ENCODE peak calls at places on chromosomes 1 and 21, in nine cellular contexts. F, A, Q, S, X, J, Y, L and C are unnamed samples.

GRCh38 chr1:159338018-159338417 is 35.9 kb downstream of the FCER1A start:
- DNase-seq in F (no peak), A (no peak), Y (no peak), L (no peak), Q (no peak), S (no peak), X (no peak), J (no peak), C (no peak)

GRCh38 chr1:234609528-234610042 is 393 bp downstream of the IRF2BP2 start:
- DNase-seq in Q (no peak), Y (no peak), J (no peak), S (no peak), L (no peak), X (no peak), A (no peak), F (no peak), C (no peak)

GRCh38 chr1:226662704-226663326 is 76.3 kb downstream of the ITPKB start:
- DNase-seq in A (peak), J (peak), Q (peak), F (peak), S (peak), Y (peak), X (peak), L (peak), C (no peak)

GRCh38 chr1:31633117-31633516 is 11.6 kb downstream of the PEF1 start:
- DNase-seq in X (peak), A (peak), S (no peak), J (no peak), F (peak), Y (peak), Q (peak), L (no peak), C (no peak)

GRCh38 chr21:32991299-32991850 is 34.4 kb upstream of the OLIG2 start:
- DNase-seq in J (no peak), F (no peak), A (no peak), Q (no peak), Y (no peak), X (no peak), S (no peak), L (no peak), C (no peak)

GRCh38 chr1:225834417-225835329 is 24.7 kb downstream of the EPHX1 start:
- DNase-seq in X (no peak), F (peak), J (no peak), Y (peak), Q (no peak), S (peak), A (peak), L (no peak), C (peak)

GRCh38 chr1:156705321-156705917 is at the start of gene CRABP2:
- DNase-seq in F (peak), Q (peak), L (no peak), J (no peak), A (peak), S (peak), Y (no peak), X (peak), C (no peak)

GRCh38 chr1:203593723-203594122 is 32.9 kb upstream of the ATP2B4 start:
- DNase-seq in S (no peak), L (peak), J (no peak), Q (peak), Y (peak), F (no peak), A (no peak), X (peak), C (no peak)

GRCh38 chr1:163361123-163361934 is 39.6 kb downstream of the NUF2 start:
- DNase-seq in L (peak), Q (peak), X (no peak), F (peak), S (peak), Y (no peak), A (peak), J (no peak), C (no peak)

GRCh38 chr21:44929799-44930542 is 9.3 kb upstream of the ITGB2 start:
- DNase-seq in X (no peak), J (no peak), L (no peak), A (no peak), Q (no peak), F (no peak), S (no peak), Y (no peak), C (no peak)

GRCh38 chr1:78254517-78254916 is 208.8 kb downstream of the GIPC2 start:
- DNase-seq in L (peak), F (peak), Y (no peak), J (no peak), X (no peak), Q (peak), S (peak), A (peak), C (peak)

GRCh38 chr1:170545476-170545875 is 13.5 kb downstream of the GORAB start:
- DNase-seq in F (peak), J (no peak), X (no peak), L (peak), Y (no peak), Q (peak), A (peak), S (peak), C (no peak)

GRCh38 chr1:173717238-173717637 is 2.5 kb downstream of the KLHL20 start:
- DNase-seq in J (no peak), F (no peak), L (no peak), A (peak), S (peak), Q (no peak), Y (no peak), X (no peak), C (no peak)

GRCh38 chr21:18840239-18840638 is 436.7 kb upstream of the TMPRSS15 start:
- DNase-seq in Y (no peak), Q (peak), L (no peak), X (no peak), S (no peak), F (no peak), A (no peak), J (no peak), C (peak)

GRCh38 chr1:243455760-243456651 is 200.2 kb downstream of the SDCCAG8 start:
- DNase-seq in L (no peak), Y (no peak), S (no peak), A (no peak), J (no peak), Q (no peak), X (no peak), F (no peak), C (no peak)

GRCh38 chr1:30600258-30600657 is 123.1 kb downstream of the MATN1 start:
- DNase-seq in Q (no peak), J (no peak), Y (no peak), A (no peak), X (no peak), S (no peak), L (no peak), F (no peak), C (no peak)

GRCh38 chr1:115069626-115070308 is 19.5 kb downstream of the TSPAN2 start:
- DNase-seq in J (no peak), S (peak), A (peak), L (peak), Y (no peak), F (no peak), X (no peak), Q (peak), C (no peak)

GRCh38 chr1:190244406-190244805 is 233.3 kb downstream of the BRINP3 start:
- DNase-seq in F (no peak), J (no peak), A (no peak), S (no peak), L (no peak), Y (no peak), X (no peak), Q (no peak), C (no peak)

GRCh38 chr21:43632373-43632905 is 26.8 kb downstream of the HSF2BP start:
- DNase-seq in Q (no peak), X (no peak), L (no peak), F (no peak), J (no peak), Y (no peak), S (no peak), A (no peak), C (no peak)

GRCh38 chr1:20095564-20096434 is 23.5 kb downstream of the PLA2G2D start:
- DNase-seq in Q (peak), F (no peak), Y (no peak), A (no peak), X (no peak), L (no peak), S (no peak), J (no peak), C (no peak)

GRCh38 chr1:119038363-119038762 is 50.2 kb upstream of the TBX15 start:
- DNase-seq in L (no peak), F (no peak), J (no peak), Q (no peak), A (no peak), X (no peak), Y (no peak), S (no peak), C (no peak)

GRCh38 chr1:172724746-172725613 is 66.1 kb downstream of the FASLG start:
- DNase-seq in L (no peak), S (no peak), F (no peak), X (no peak), Q (no peak), Y (no peak), A (no peak), J (peak), C (no peak)

GRCh38 chr1:8889925-8890785 is 11.7 kb upstream of the ENO1 start:
- DNase-seq in S (peak), Y (peak), Q (peak), J (no peak), F (peak), A (peak), L (peak), X (no peak), C (peak)

GRCh38 chr1:34231441-34231840 is 54.7 kb downstream of the C1orf94 start:
- DNase-seq in X (no peak), A (no peak), S (no peak), J (no peak), F (no peak), Y (no peak), L (no peak), Q (no peak), C (no peak)

GRCh38 chr1:50967416-50968020 is 2.5 kb upstream of the CDKN2C start:
- DNase-seq in F (peak), J (no peak), X (no peak), L (peak), S (no peak), Y (no peak), Q (no peak), A (peak), C (no peak)

GRCh38 chr1:2248854-2249558 is 20.9 kb downstream of the SKI start:
- DNase-seq in Q (no peak), S (no peak), J (no peak), F (no peak), Y (no peak), L (no peak), X (no peak), A (no peak), C (no peak)

GRCh38 chr1:2250721-2251281 is 22.7 kb downstream of the SKI start:
- DNase-seq in A (no peak), X (peak), F (no peak), J (no peak), S (no peak), Y (peak), L (no peak), Q (peak), C (no peak)

GRCh38 chr1:2247760-2248126 is 19.6 kb downstream of the SKI start:
- DNase-seq in F (no peak), X (peak), S (no peak), L (no peak), Q (no peak), A (no peak), J (no peak), Y (no peak), C (no peak)

GRCh38 chr1:2249559-2249906 is 21.4 kb downstream of the SKI start:
- DNase-seq in Y (no peak), A (no peak), S (no peak), J (no peak), L (no peak), X (peak), F (no peak), Q (no peak), C (no peak)

GRCh38 chr1:2248127-2248826 is 20.2 kb downstream of the SKI start:
- DNase-seq in F (no peak), L (no peak), S (no peak), Y (peak), A (no peak), Q (no peak), J (no peak), X (no peak), C (peak)
- TF ChIP-seq CTCF in F (no peak), L (no peak), S (no peak), Y (no peak), A (no peak), Q (no peak), J (no peak), X (no peak), C (peak)

GRCh38 chr1:209409786-209410185 is 173.7 kb upstream of the CAMK1G start:
- DNase-seq in F (peak), S (peak), Y (no peak), X (no peak), L (peak), A (peak), Q (peak), J (no peak), C (no peak)

GRCh38 chr1:209411491-209411929 is 172.0 kb upstream of the CAMK1G start:
- DNase-seq in A (peak), J (no peak), X (no peak), Q (peak), F (peak), S (peak), L (peak), Y (no peak), C (no peak)

GRCh38 chr1:209413062-209413461 is 170.5 kb upstream of the CAMK1G start:
- DNase-seq in X (no peak), J (no peak), A (no peak), Y (no peak), S (no peak), F (no peak), L (no peak), Q (no peak), C (no peak)

GRCh38 chr1:209412566-209412965 is 170.9 kb upstream of the CAMK1G start:
- DNase-seq in J (no peak), L (no peak), F (no peak), Y (no peak), A (no peak), S (no peak), Q (no peak), X (no peak), C (no peak)

GRCh38 chr1:209412036-209412435 is 171.5 kb upstream of the CAMK1G start:
- DNase-seq in Y (no peak), S (peak), F (peak), X (no peak), J (no peak), L (peak), A (peak), Q (peak), C (no peak)
- H3K4me3 ChIP-seq in Y (no peak), S (no peak), F (no peak), X (no peak), J (no peak), L (peak), A (no peak), Q (peak), C (no peak)

GRCh38 chr1:232172556-232172955 is 457.4 kb downstream of the SIPA1L2 start:
- DNase-seq in A (no peak), S (no peak), L (no peak), F (no peak), J (no peak), Q (no peak), X (no peak), Y (no peak), C (no peak)

GRCh38 chr1:232174306-232174705 is 455.6 kb downstream of the SIPA1L2 start:
- DNase-seq in A (no peak), F (no peak), X (no peak), Q (no peak), Y (no peak), S (no peak), J (no peak), L (no peak), C (no peak)

GRCh38 chr1:232168513-232168912 is 461.4 kb downstream of the SIPA1L2 start:
- DNase-seq in Q (no peak), L (no peak), Y (peak), S (no peak), J (no peak), F (no peak), X (no peak), A (no peak), C (no peak)

GRCh38 chr1:232169436-232169835 is 460.5 kb downstream of the SIPA1L2 start:
- DNase-seq in F (no peak), Q (no peak), L (no peak), X (no peak), Y (no peak), A (no peak), J (no peak), S (no peak), C (no peak)

DNA sequence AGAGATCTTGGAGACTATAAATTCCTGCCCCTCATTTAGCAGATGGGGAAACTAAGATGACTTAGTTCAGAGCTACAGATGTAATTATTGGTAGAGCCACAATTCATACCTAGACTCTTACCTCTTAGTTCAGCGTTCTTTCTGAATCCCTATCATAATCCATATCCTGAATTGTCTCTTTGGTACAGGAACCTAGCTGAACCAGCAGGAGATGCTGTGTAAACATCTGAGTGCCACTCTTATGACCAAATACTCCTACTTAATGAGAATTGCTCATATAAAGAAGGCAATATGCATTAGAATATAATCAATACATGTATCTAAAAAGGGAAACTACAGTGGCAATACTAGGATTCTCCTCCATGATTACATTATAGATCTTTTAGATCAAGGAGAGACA is 459.0 kb downstream of the SIPA1L2 start:
- DNase-seq in Q (peak), X (no peak), Y (no peak), L (no peak), A (no peak), J (no peak), F (no peak), S (no peak), C (no peak)
- TF ChIP-seq CTCF in Q (peak), X (no peak), Y (no peak), L (peak), A (no peak), J (no peak), F (no peak), S (no peak), C (peak)

GRCh38 chr1:223713546-223714420 is 1.4 kb downstream of the CAPN2 start:
- DNase-seq in L (peak), S (no peak), A (no peak), Q (peak), Y (no peak), X (no peak), F (peak), J (no peak), C (no peak)
- H3K4me3 ChIP-seq in L (peak), S (peak), A (peak), Q (peak), Y (peak), X (peak), F (peak), J (peak), C (peak)

GRCh38 chr1:16900771-16901170 is 5.0 kb downstream of the RNU1-2 start:
- DNase-seq in A (no peak), L (no peak), F (peak), X (no peak), Q (peak), J (no peak), Y (no peak), S (no peak), C (no peak)
- TF ChIP-seq CTCF in A (peak), L (no peak), F (peak), X (no peak), Q (peak), J (no peak), Y (no peak), S (no peak), C (no peak)

DNA sequence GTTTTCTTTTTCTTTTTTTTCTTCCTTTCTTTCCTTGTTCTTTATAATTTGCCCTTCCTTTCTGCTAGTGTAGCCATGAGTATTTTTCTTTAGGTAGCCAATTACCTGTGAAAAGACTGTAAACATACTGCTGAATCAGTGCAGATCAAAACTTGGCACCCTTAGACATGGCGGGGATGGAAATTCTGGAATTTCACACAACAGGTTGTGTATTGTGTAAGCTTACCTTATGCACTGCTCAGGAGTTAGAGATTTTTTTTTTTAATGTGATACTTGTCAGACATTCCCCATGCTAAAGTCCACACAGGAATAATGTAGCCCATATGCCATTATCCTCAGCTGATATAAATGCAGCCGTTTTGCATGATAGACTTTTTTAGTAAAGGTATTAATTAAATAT is 1.8 kb downstream of the CEPT1 start:
- DNase-seq in F (no peak), L (peak), X (no peak), Q (peak), A (no peak), S (no peak), J (no peak), Y (no peak), C (no peak)
- H3K4me3 ChIP-seq in F (peak), L (peak), X (no peak), Q (peak), A (peak), S (peak), J (peak), Y (peak), C (peak)

GRCh38 chr1:154329551-154330131 is 4.3 kb downstream of the ATP8B2 start:
- DNase-seq in Q (no peak), L (no peak), Y (no peak), X (peak), S (no peak), J (no peak), F (peak), A (no peak), C (no peak)
- TF ChIP-seq CTCF in Q (no peak), L (no peak), Y (no peak), X (no peak), S (no peak), J (no peak), F (no peak), A (no peak), C (no peak)